ENCODE peak calls at places on chromosomes 16 and 17, in five cellular contexts. One of them, this sample, is unnamed.

GRCh38 chr16:81723098-81723723 is 55.9 kb upstream of the PLCG2 start:
- DNase-seq in GM12878: peak; percentile 62
- DNase-seq in GM23248: peak; percentile 84
- DNase-seq in astrocyte: peak; percentile 64
- DNase-seq in Caco-2: peak; percentile 69
- DNase-seq in this sample: peak; percentile 77

GRCh38 chr16:71421911-71422310 is 19.9 kb downstream of the TLE7 start:
- DNase-seq in astrocyte: no peak
- DNase-seq in GM12878: no peak
- DNase-seq in GM23248: peak; percentile 28
- DNase-seq in Caco-2: no peak
- DNase-seq in this sample: peak; percentile 33

GRCh38 chr16:52863000-52863399 is 189.7 kb downstream of the CHD9NB start:
- DNase-seq in astrocyte: no peak
- DNase-seq in Caco-2: no peak
- DNase-seq in GM23248: no peak
- DNase-seq in GM12878: no peak
- DNase-seq in this sample: no peak

GRCh38 chr17:35947156-35947585 is 3.7 kb upstream of the LYZL6 start:
- DNase-seq in GM23248: peak; percentile 57
- DNase-seq in GM12878: no peak
- DNase-seq in Caco-2: peak; percentile 73
- DNase-seq in astrocyte: peak; percentile 14
- DNase-seq in this sample: peak; percentile 44

GRCh38 chr17:58328195-58329034 is at the start of gene TSPOAP1:
- DNase-seq in Caco-2: no peak
- DNase-seq in GM12878: peak; percentile 95
- DNase-seq in GM23248: no peak
- DNase-seq in astrocyte: no peak
- DNase-seq in this sample: no peak

GRCh38 chr17:31433811-31434210 is 42.3 kb downstream of the RAB11FIP4 start:
- DNase-seq in GM23248: no peak
- DNase-seq in GM12878: no peak
- DNase-seq in astrocyte: no peak
- DNase-seq in Caco-2: no peak
- DNase-seq in this sample: no peak

GRCh38 chr17:11305524-11305923 is 64.5 kb downstream of the SHISA6 start:
- DNase-seq in GM23248: no peak
- DNase-seq in astrocyte: no peak
- DNase-seq in GM12878: no peak
- DNase-seq in Caco-2: no peak
- DNase-seq in this sample: no peak

GRCh38 chr17:78780852-78781338 is 1.2 kb downstream of the CYTH1 start:
- DNase-seq in GM23248: peak; percentile 68
- DNase-seq in Caco-2: no peak
- DNase-seq in astrocyte: no peak
- DNase-seq in GM12878: no peak
- DNase-seq in this sample: no peak

GRCh38 chr17:6589266-6589946 is 33.1 kb upstream of the PITPNM3 start:
- DNase-seq in GM12878: no peak
- DNase-seq in astrocyte: no peak
- DNase-seq in Caco-2: no peak
- DNase-seq in GM23248: peak; percentile 80
- DNase-seq in this sample: no peak

GRCh38 chr17:10380631-10381408 is 8.0 kb upstream of the MYH13 start:
- DNase-seq in GM23248: peak; percentile 40
- DNase-seq in astrocyte: no peak
- DNase-seq in Caco-2: no peak
- DNase-seq in GM12878: no peak
- DNase-seq in this sample: no peak

GRCh38 chr17:33106525-33107162 is 115.0 kb downstream of the SPACA3 start:
- DNase-seq in GM23248: peak; percentile 5
- DNase-seq in astrocyte: peak; percentile 48
- DNase-seq in GM12878: no peak
- DNase-seq in Caco-2: no peak
- DNase-seq in this sample: no peak

GRCh38 chr16:61858996-61859395 is 177.2 kb downstream of the CDH8 start:
- DNase-seq in astrocyte: peak; percentile 36
- DNase-seq in GM23248: peak; percentile 39
- DNase-seq in Caco-2: no peak
- DNase-seq in GM12878: no peak
- DNase-seq in this sample: peak; percentile 5

GRCh38 chr17:17496189-17497064 is at the start of gene RASD1:
- DNase-seq in GM12878: no peak
- DNase-seq in Caco-2: peak; percentile 88
- DNase-seq in GM23248: peak; percentile 97
- DNase-seq in astrocyte: peak; percentile 53
- DNase-seq in this sample: peak; percentile 56
- H3K4me3 ChIP-seq in GM12878: peak within 1 kb of the TSS; percentile 59
- H3K4me3 ChIP-seq in Caco-2: peak within 1 kb of the TSS; percentile 91
- H3K4me3 ChIP-seq in GM23248: peak within 1 kb of the TSS; percentile 85
- H3K4me3 ChIP-seq in astrocyte: peak within 1 kb of the TSS; percentile 68
- H3K4me3 ChIP-seq in this sample: peak within 1 kb of the TSS; percentile 52

GRCh38 chr16:694863-695354 is 4.7 kb upstream of the WDR24 start:
- DNase-seq in GM23248: no peak
- DNase-seq in Caco-2: no peak
- DNase-seq in GM12878: no peak
- DNase-seq in astrocyte: no peak
- DNase-seq in this sample: no peak
- H3K4me3 ChIP-seq in GM23248: no peak overlapping the region
- H3K4me3 ChIP-seq in Caco-2: peak overlapping the region; percentile 51
- H3K4me3 ChIP-seq in GM12878: no peak overlapping the region
- H3K4me3 ChIP-seq in astrocyte: no peak overlapping the region
- H3K4me3 ChIP-seq in this sample: peak overlapping the region; percentile 39

GRCh38 chr17:75525806-75526554 is 483 bp downstream of the LLGL2 start:
- DNase-seq in astrocyte: no peak
- DNase-seq in GM23248: no peak
- DNase-seq in GM12878: no peak
- DNase-seq in Caco-2: no peak
- DNase-seq in this sample: no peak
- H3K4me3 ChIP-seq in astrocyte: peak overlapping the region; percentile 10
- H3K4me3 ChIP-seq in GM23248: peak overlapping the region; percentile 60
- H3K4me3 ChIP-seq in GM12878: peak overlapping the region; percentile 84
- H3K4me3 ChIP-seq in Caco-2: peak overlapping the region; percentile 68
- H3K4me3 ChIP-seq in this sample: peak overlapping the region; percentile 68

DNA sequence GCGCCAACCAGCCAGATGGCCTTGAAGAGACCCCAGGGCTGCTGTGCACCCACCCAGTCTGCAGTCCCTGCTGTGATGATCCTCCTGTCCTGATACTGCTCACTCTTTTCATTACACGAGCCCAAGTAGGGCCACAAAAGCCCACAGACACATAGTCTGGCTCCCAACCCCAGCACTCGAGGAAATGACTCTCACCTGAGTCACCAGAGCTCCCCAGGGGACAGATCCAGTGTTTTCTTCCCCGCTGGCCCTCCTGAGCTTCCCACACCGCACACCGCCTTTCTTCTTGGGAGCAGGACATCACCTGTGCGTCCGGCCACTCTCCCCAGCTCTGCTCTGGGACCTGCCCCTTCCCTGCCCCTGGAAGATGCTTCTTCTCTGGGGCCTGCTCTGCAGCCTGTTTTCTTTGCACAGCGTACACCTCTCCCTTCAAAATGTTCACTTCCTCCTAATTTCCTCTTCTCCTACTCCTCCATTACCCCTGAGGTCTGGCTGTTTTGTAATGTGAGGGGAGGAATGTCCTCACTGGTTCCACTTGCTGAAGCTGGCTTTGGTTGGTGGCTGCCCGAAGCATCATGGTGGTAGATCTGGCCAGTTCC is 2.0 kb upstream of the SCN4A start:
- DNase-seq in Caco-2: no peak
- DNase-seq in GM12878: no peak
- DNase-seq in GM23248: peak; percentile 89
- DNase-seq in astrocyte: peak; percentile 58
- DNase-seq in this sample: peak; percentile 80
- H3K4me3 ChIP-seq in Caco-2: no peak overlapping the region
- H3K4me3 ChIP-seq in GM12878: no peak overlapping the region
- H3K4me3 ChIP-seq in GM23248: no peak overlapping the region
- H3K4me3 ChIP-seq in astrocyte: no peak overlapping the region
- H3K4me3 ChIP-seq in this sample: no peak overlapping the region

DNA sequence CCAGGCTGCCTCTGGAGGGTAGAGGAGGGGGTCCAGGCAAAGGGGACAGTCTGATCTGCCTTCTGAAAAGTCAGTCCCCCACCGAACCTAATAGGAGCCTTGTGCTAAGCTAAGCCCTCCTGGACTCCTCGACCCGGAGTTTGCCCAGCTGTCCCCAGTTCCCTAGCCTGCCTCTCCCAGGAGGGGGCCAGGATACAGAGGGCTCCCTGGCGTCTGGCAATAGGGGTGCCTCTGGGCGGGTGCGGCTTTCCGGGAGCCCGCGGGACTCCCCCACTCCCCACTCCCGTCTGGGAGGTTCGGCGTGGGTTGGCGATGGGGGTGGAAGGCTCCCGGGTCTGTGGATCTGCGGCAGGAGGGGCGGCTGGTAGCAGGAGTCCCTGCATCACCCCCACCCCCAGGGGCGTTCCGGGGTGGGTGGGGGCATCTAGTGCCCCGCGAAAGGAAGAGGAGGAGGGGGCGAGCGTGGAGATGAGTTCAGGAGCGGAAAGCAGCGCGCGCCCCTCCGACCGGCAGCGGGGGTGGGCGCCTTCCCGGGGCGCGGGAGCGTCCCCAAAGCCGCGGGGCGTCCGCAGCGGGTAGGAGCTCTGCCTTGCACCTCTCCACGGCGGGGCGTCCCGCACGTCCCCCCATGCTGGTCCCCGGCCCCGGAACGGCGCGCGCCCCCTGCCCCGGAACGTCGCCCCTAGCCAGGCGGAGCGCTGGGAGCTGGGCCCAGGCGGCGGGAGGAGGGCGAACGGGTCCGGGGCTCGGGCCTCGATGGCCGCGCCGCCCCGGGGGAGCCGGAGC is 1.1 kb downstream of the GSG1L start:
- DNase-seq in GM23248: no peak
- DNase-seq in Caco-2: no peak
- DNase-seq in GM12878: no peak
- DNase-seq in astrocyte: no peak
- DNase-seq in this sample: no peak
- H3K4me3 ChIP-seq in GM23248: no peak overlapping the region
- H3K4me3 ChIP-seq in Caco-2: no peak overlapping the region
- H3K4me3 ChIP-seq in GM12878: no peak overlapping the region
- H3K4me3 ChIP-seq in astrocyte: no peak overlapping the region
- H3K4me3 ChIP-seq in this sample: no peak overlapping the region

GRCh38 chr17:75829747-75830146 is 14.5 kb downstream of the UNC13D start:
- DNase-seq in astrocyte: no peak
- DNase-seq in GM12878: no peak
- DNase-seq in Caco-2: no peak
- DNase-seq in GM23248: no peak
- DNase-seq in this sample: no peak

GRCh38 chr17:75828741-75829140 is 15.5 kb downstream of the UNC13D start:
- DNase-seq in astrocyte: no peak
- DNase-seq in GM12878: no peak
- DNase-seq in GM23248: no peak
- DNase-seq in Caco-2: no peak
- DNase-seq in this sample: no peak

GRCh38 chr17:75826561-75827290 is 17.5 kb downstream of the UNC13D start:
- DNase-seq in Caco-2: no peak
- DNase-seq in GM23248: no peak
- DNase-seq in astrocyte: no peak
- DNase-seq in GM12878: no peak
- DNase-seq in this sample: no peak

GRCh38 chr17:75827291-75828050 is 16.7 kb downstream of the UNC13D start:
- DNase-seq in GM12878: no peak
- DNase-seq in Caco-2: no peak
- DNase-seq in GM23248: peak; percentile 73
- DNase-seq in astrocyte: peak; percentile 29
- DNase-seq in this sample: no peak

DNA sequence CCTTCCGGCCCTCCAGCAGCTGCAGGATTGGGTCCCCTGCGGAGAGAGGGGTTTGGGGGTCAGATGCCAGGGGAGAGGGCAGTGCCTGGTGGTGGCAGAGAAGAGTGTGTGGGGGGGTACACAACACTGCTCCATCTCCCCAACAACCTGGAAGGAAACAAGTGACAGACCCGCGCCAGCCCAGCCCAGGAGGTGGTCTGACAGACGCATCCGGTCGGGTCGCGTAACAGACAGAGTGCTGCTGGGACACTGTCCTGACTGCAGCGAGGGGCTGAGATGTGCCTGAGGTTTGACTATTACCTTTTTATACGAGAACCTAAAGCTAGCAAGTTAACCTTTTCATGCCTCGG is 16.2 kb downstream of the UNC13D start:
- DNase-seq in Caco-2: no peak
- DNase-seq in astrocyte: no peak
- DNase-seq in GM23248: no peak
- DNase-seq in GM12878: no peak
- DNase-seq in this sample: no peak
- H3K4me3 ChIP-seq in Caco-2: no peak overlapping the region
- H3K4me3 ChIP-seq in astrocyte: no peak overlapping the region
- H3K4me3 ChIP-seq in GM23248: no peak overlapping the region
- H3K4me3 ChIP-seq in GM12878: no peak overlapping the region
- H3K4me3 ChIP-seq in this sample: no peak overlapping the region

GRCh38 chr16:68263559-68264127 is 683 bp upstream of the SLC7A6 start:
- DNase-seq in GM23248: no peak
- DNase-seq in GM12878: no peak
- DNase-seq in Caco-2: no peak
- DNase-seq in astrocyte: no peak
- DNase-seq in this sample: no peak

GRCh38 chr16:68269793-68270192 is 5.5 kb downstream of the SLC7A6 start:
- DNase-seq in GM23248: no peak
- DNase-seq in Caco-2: no peak
- DNase-seq in GM12878: no peak
- DNase-seq in astrocyte: no peak
- DNase-seq in this sample: no peak

GRCh38 chr16:68264128-68265077 is at the start of gene SLC7A6:
- DNase-seq in Caco-2: peak; percentile 85
- DNase-seq in GM12878: no peak
- DNase-seq in GM23248: peak; percentile 93
- DNase-seq in astrocyte: peak; percentile 44
- DNase-seq in this sample: peak; percentile 45

GRCh38 chr16:68267612-68268405 is 3.5 kb downstream of the SLC7A6 start:
- DNase-seq in Caco-2: no peak
- DNase-seq in astrocyte: no peak
- DNase-seq in GM23248: no peak
- DNase-seq in GM12878: no peak
- DNase-seq in this sample: no peak

GRCh38 chr16:68265078-68265925 is 976 bp downstream of the SLC7A6 start:
- DNase-seq in astrocyte: peak; percentile 65
- DNase-seq in GM23248: peak; percentile 88
- DNase-seq in GM12878: no peak
- DNase-seq in Caco-2: peak; percentile 96
- DNase-seq in this sample: peak; percentile 83
- H3K4me3 ChIP-seq in astrocyte: peak overlapping the region; percentile 84
- H3K4me3 ChIP-seq in GM23248: peak overlapping the region; percentile 79
- H3K4me3 ChIP-seq in GM12878: peak overlapping the region; percentile 87
- H3K4me3 ChIP-seq in Caco-2: peak overlapping the region; percentile 94
- H3K4me3 ChIP-seq in this sample: peak overlapping the region; percentile 75

This sample was measured in bronchial epithelial cell.